ENCODE peak calls at places on chromosome 1, in six cellular contexts. V, F, N, Z, X and O are unnamed samples.

GRCh38 chr1:153565529-153566374 is at the start of gene S100A2:
- DNase-seq in N (peak), F (peak), V (peak), Z (no peak), X (no peak), O (peak)

GRCh38 chr1:218930879-218931278 is 242.8 kb upstream of the LYPLAL1 start:
- DNase-seq in X (no peak), V (no peak), N (no peak), F (no peak), Z (no peak), O (peak)

GRCh38 chr1:169514566-169515270 is 29.0 kb upstream of the SLC19A2 start:
- DNase-seq in F (no peak), X (no peak), V (no peak), Z (no peak), N (no peak), O (no peak)

GRCh38 chr1:110003747-110004428 is 19.3 kb downstream of the AHCYL1 start:
- DNase-seq in V (peak), Z (peak), N (peak), F (peak), X (no peak), O (peak)

GRCh38 chr1:27496604-27497155 is 6.7 kb upstream of the WASF2 start:
- DNase-seq in X (no peak), V (peak), Z (peak), N (no peak), F (no peak), O (no peak)

GRCh38 chr1:150960646-150961045 is 14.0 kb downstream of the CERS2 start:
- DNase-seq in X (no peak), V (no peak), N (no peak), Z (no peak), F (no peak), O (no peak)

GRCh38 chr1:9655127-9655723 is 3.7 kb downstream of the PIK3CD start:
- DNase-seq in Z (no peak), N (peak), V (no peak), X (peak), F (peak), O (no peak)

GRCh38 chr1:85623061-85623471 is 42.5 kb downstream of the CCN1 start:
- DNase-seq in Z (no peak), V (no peak), X (no peak), F (no peak), N (no peak), O (peak)

GRCh38 chr1:48675251-48675650 is 101.4 kb downstream of the BEND5 start:
- DNase-seq in V (no peak), X (no peak), N (no peak), F (no peak), Z (no peak), O (peak)

GRCh38 chr1:54805466-54805865 is 4.3 kb upstream of the TTC22 start:
- DNase-seq in Z (no peak), V (no peak), X (no peak), F (no peak), N (no peak), O (no peak)

GRCh38 chr1:7366286-7366954 is 404.7 kb upstream of the VAMP3 start:
- DNase-seq in F (no peak), X (no peak), N (no peak), Z (peak), V (no peak), O (no peak)

DNA sequence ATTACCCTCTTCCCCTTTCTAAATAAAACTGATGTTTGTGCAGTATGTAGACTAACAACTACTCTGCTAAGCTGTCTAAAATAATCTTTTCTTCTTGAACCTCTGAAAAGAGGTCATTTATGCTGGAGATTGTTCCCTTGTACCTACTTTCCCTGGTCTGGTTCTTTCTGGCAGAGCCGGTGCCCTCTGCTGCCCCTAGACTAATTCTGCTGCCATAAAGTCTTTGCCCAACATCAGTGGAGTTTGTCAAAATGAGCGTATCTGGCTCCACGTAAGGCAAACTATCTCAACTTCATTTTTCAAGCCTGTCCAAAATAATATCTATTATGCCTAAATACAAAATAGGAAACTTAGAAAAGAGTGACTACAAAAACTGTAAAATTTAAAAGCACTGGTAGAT is 30.9 kb upstream of the ANGPTL7 start:
- DNase-seq in F (no peak), X (no peak), Z (no peak), N (no peak), V (no peak), O (no peak)
- TF ChIP-seq CTCF in F (no peak), X (no peak), Z (no peak), N (no peak), V (no peak), O (no peak)

GRCh38 chr1:39358491-39358890 is 132.9 kb upstream of the BMP8A start:
- DNase-seq in X (no peak), N (no peak), F (no peak), Z (no peak), V (no peak), O (no peak)

GRCh38 chr1:39352881-39353280 is 138.6 kb upstream of the BMP8A start:
- DNase-seq in Z (no peak), F (no peak), X (no peak), N (no peak), V (no peak), O (no peak)

GRCh38 chr1:39359028-39359570 is 132.3 kb upstream of the BMP8A start:
- DNase-seq in F (no peak), X (no peak), N (no peak), Z (no peak), V (peak), O (peak)

GRCh38 chr1:39354572-39354971 is 136.9 kb upstream of the BMP8A start:
- DNase-seq in Z (no peak), F (no peak), V (no peak), N (no peak), X (no peak), O (no peak)
- TF ChIP-seq CTCF in Z (no peak), F (no peak), V (no peak), N (no peak), X (no peak), O (no peak)

GRCh38 chr1:39799770-39800470 is 11.3 kb upstream of the BMP8B start:
- DNase-seq in N (peak), V (peak), Z (peak), X (peak), F (peak), O (peak)

GRCh38 chr1:39800471-39800835 is 11.8 kb upstream of the BMP8B start:
- DNase-seq in Z (no peak), X (no peak), F (no peak), N (no peak), V (no peak), O (peak)

GRCh38 chr1:39791838-39792237 is 3.2 kb upstream of the BMP8B start:
- DNase-seq in Z (no peak), X (no peak), N (no peak), V (no peak), F (no peak), O (no peak)

GRCh38 chr1:39795651-39796050 is 7.0 kb upstream of the BMP8B start:
- DNase-seq in X (no peak), V (no peak), F (no peak), N (no peak), Z (no peak), O (no peak)
- TF ChIP-seq CTCF in X (no peak), V (no peak), F (no peak), N (no peak), Z (no peak), O (no peak)

GRCh38 chr1:119544165-119544762 is 37.3 kb downstream of the HSD3B1 start:
- DNase-seq in F (no peak), Z (no peak), X (no peak), N (no peak), V (peak), O (peak)
- TF ChIP-seq CTCF in F (peak), Z (no peak), X (no peak), N (no peak), V (no peak), O (peak)

GRCh38 chr1:152495066-152495675 is 15.4 kb upstream of the LCE5A start:
- DNase-seq in F (peak), V (no peak), X (no peak), N (no peak), Z (no peak), O (peak)
- TF ChIP-seq CTCF in F (peak), V (no peak), X (no peak), N (peak), Z (no peak), O (peak)